ENCODE peak calls at places on chromosomes 7 and 10, in nine cellular contexts. G, E, N, V, Q, K, Z, O and M are unnamed samples.

GRCh38 chr7:134632937-134633540 is 13.6 kb upstream of the BPGM start:
- DNase-seq in G (no peak), E (no peak), N (peak; percentile 47), V (peak; percentile 52), Q (no peak), K (peak; percentile 37), Z (peak; percentile 30), O (peak; percentile 80), M (no peak)

GRCh38 chr7:149209518-149210269 is 14.3 kb downstream of the ZNF282 start:
- DNase-seq in G (peak; percentile 46), E (no peak), N (peak; percentile 90), V (peak; percentile 94), Q (no peak), K (peak; percentile 24), Z (peak; percentile 23), O (peak; percentile 82), M (peak; percentile 94)

GRCh38 chr10:42975005-42975493 is 101.8 kb upstream of the RET start:
- DNase-seq in G (peak; percentile 35), E (no peak), N (no peak), V (peak; percentile 41), Q (peak; percentile 40), K (no peak), Z (no peak), O (no peak), M (peak; percentile 39)

GRCh38 chr7:135981958-135982646 is 4.9 kb upstream of the MTPN start:
- DNase-seq in G (no peak), E (no peak), N (no peak), V (no peak), Q (no peak), K (no peak), Z (no peak), O (peak; percentile 42), M (no peak)

GRCh38 chr10:133087679-133088523 is at the start of gene ADGRA1:
- DNase-seq in G (no peak), E (no peak), N (no peak), V (peak; percentile 82), Q (no peak), K (no peak), Z (peak; percentile 61), O (no peak), M (peak; percentile 95)

GRCh38 chr7:100694196-100694745 is at the start of gene GIGYF1:
- DNase-seq in G (peak; percentile 88), E (peak; percentile 69), N (no peak), V (peak; percentile 87), Q (peak; percentile 77), K (peak; percentile 74), Z (no peak), O (peak; percentile 73), M (peak; percentile 98)

GRCh38 chr7:12685550-12685949 is 1.9 kb upstream of the ARL4A start:
- DNase-seq in G (no peak), E (no peak), N (peak; percentile 39), V (peak; percentile 84), Q (peak; percentile 47), K (peak; percentile 32), Z (peak; percentile 30), O (peak; percentile 62), M (peak; percentile 69)

GRCh38 chr10:7458554-7458953 is 47.7 kb upstream of the SFMBT2 start:
- DNase-seq in G (no peak), E (no peak), N (no peak), V (no peak), Q (no peak), K (no peak), Z (no peak), O (no peak), M (peak; percentile 26)

GRCh38 chr10:112913255-112913654 is 36.8 kb upstream of the TCF7L2 start:
- DNase-seq in G (no peak), E (no peak), N (no peak), V (no peak), Q (no peak), K (no peak), Z (no peak), O (no peak), M (no peak)

GRCh38 chr10:68897336-68897741 is 3.8 kb upstream of the DDX50 start:
- DNase-seq in G (no peak), E (peak; percentile 61), N (peak; percentile 70), V (peak; percentile 84), Q (peak; percentile 53), K (peak; percentile 63), Z (peak; percentile 68), O (peak; percentile 62), M (peak; percentile 64)

GRCh38 chr10:34580643-34581042 is 234.5 kb downstream of the PARD3 start:
- DNase-seq in G (no peak), E (no peak), N (peak; percentile 52), V (no peak), Q (no peak), K (peak; percentile 46), Z (no peak), O (no peak), M (no peak)

GRCh38 chr10:123009105-123009805 is 449 bp downstream of the ACADSB start:
- DNase-seq in G (peak; percentile 51), E (peak; percentile 10), N (no peak), V (peak; percentile 70), Q (peak; percentile 48), K (peak; percentile 14), Z (peak; percentile 12), O (peak; percentile 30), M (peak; percentile 68)

GRCh38 chr7:149060161-149060560 is 30.4 kb downstream of the ZNF786 start:
- DNase-seq in G (no peak), E (no peak), N (no peak), V (no peak), Q (no peak), K (no peak), Z (no peak), O (no peak), M (no peak)

GRCh38 chr10:117169480-117169879 is 27.8 kb upstream of the KCNK18 start:
- DNase-seq in G (no peak), E (no peak), N (no peak), V (no peak), Q (no peak), K (no peak), Z (no peak), O (no peak), M (no peak)

GRCh38 chr10:60704480-60704879 is 73.8 kb upstream of the CDK1 start:
- DNase-seq in G (no peak), E (no peak), N (no peak), V (no peak), Q (no peak), K (no peak), Z (no peak), O (no peak), M (no peak)

GRCh38 chr10:52226448-52226847 is 87.6 kb upstream of the DKK1 start:
- DNase-seq in G (no peak), E (no peak), N (peak; percentile 80), V (no peak), Q (no peak), K (no peak), Z (no peak), O (no peak), M (no peak)

GRCh38 chr7:52723606-52724005 is 311.8 kb upstream of the POM121L12 start:
- DNase-seq in G (no peak), E (no peak), N (no peak), V (no peak), Q (no peak), K (no peak), Z (no peak), O (no peak), M (no peak)

GRCh38 chr7:111758332-111758731 is 196.0 kb upstream of the IMMP2L start:
- DNase-seq in G (no peak), E (no peak), N (no peak), V (no peak), Q (no peak), K (no peak), Z (no peak), O (no peak), M (no peak)

GRCh38 chr10:62946278-62946677 is 130.1 kb upstream of the EGR2 start:
- DNase-seq in G (no peak), E (no peak), N (no peak), V (no peak), Q (no peak), K (no peak), Z (no peak), O (no peak), M (no peak)

GRCh38 chr7:36129048-36129534 is 24.0 kb upstream of the EEPD1 start:
- DNase-seq in G (no peak), E (peak; percentile 43), N (peak; percentile 73), V (no peak), Q (no peak), K (peak; percentile 78), Z (no peak), O (no peak), M (no peak)

GRCh38 chr10:44053391-44053790 is 331.5 kb downstream of the CXCL12 start:
- DNase-seq in G (no peak), E (no peak), N (no peak), V (no peak), Q (no peak), K (no peak), Z (no peak), O (no peak), M (no peak)

GRCh38 chr7:24555184-24555583 is 18.1 kb upstream of the PALS2 start:
- DNase-seq in G (no peak), E (no peak), N (no peak), V (no peak), Q (no peak), K (no peak), Z (no peak), O (no peak), M (no peak)

GRCh38 chr10:109205929-109206585 is 717.3 kb downstream of the XPNPEP1 start:
- DNase-seq in G (no peak), E (no peak), N (peak; percentile 58), V (no peak), Q (no peak), K (no peak), Z (no peak), O (no peak), M (no peak)

GRCh38 chr7:44219371-44220045 is 18.7 kb downstream of the YKT6 start:
- DNase-seq in G (peak; percentile 24), E (no peak), N (no peak), V (no peak), Q (no peak), K (no peak), Z (no peak), O (no peak), M (peak; percentile 63)
- H3K36me3 ChIP-seq in G (peaks cover 3% of the 10 kb centered on the region), E (no peaks in the 10 kb centered on the region), N (peaks cover 3% of the 10 kb centered on the region), V (peaks cover 6% of the 10 kb centered on the region), Q (no peaks in the 10 kb centered on the region), K (no peaks in the 10 kb centered on the region), Z (peaks cover 3% of the 10 kb centered on the region), O (peaks cover 2% of the 10 kb centered on the region), M (no peaks in the 10 kb centered on the region)

GRCh38 chr7:57579454-57579853 is 129.5 kb downstream of the ZNF716 start:
- DNase-seq in G (no peak), E (no peak), N (no peak), V (no peak), Q (no peak), K (no peak), Z (no peak), O (no peak), M (no peak)
- H3K4me3 ChIP-seq in G (no peak overlapping the region), E (no peak overlapping the region), N (no peak overlapping the region), V (no peak overlapping the region), Q (no peak overlapping the region), K (no peak overlapping the region), Z (no peak overlapping the region), O (no peak overlapping the region), M (no peak overlapping the region)

GRCh38 chr10:55224007-55224781 is 423.2 kb upstream of the PCDH15 start:
- DNase-seq in G (no peak), E (no peak), N (no peak), V (no peak), Q (no peak), K (no peak), Z (no peak), O (no peak), M (no peak)
- H3K27me3 ChIP-seq in G (no peaks in the 10 kb centered on the region), E (no peaks in the 10 kb centered on the region), N (no peaks in the 10 kb centered on the region), V (no peaks in the 10 kb centered on the region), Q (no peaks in the 10 kb centered on the region), K (no peaks in the 10 kb centered on the region), Z (no peaks in the 10 kb centered on the region), O (no peaks in the 10 kb centered on the region), M (no peaks in the 10 kb centered on the region)

GRCh38 chr10:3109633-3110032 is 42.3 kb downstream of the PFKP start:
- DNase-seq in G (no peak), E (no peak), N (no peak), V (no peak), Q (no peak), K (no peak), Z (no peak), O (no peak), M (no peak)
- H3K36me3 ChIP-seq in G (peaks cover 22% of the 10 kb centered on the region), E (no peaks in the 10 kb centered on the region), N (peaks cover 70% of the 10 kb centered on the region), V (peaks cover 11% of the 10 kb centered on the region), Q (no peaks in the 10 kb centered on the region), K (peaks cover 1% of the 10 kb centered on the region), Z (peaks cover 5% of the 10 kb centered on the region), O (peaks cover 76% of the 10 kb centered on the region), M (peaks cover 55% of the 10 kb centered on the region)